ENCODE peak calls at places on chromosomes 2 and 18, in four cellular contexts. K is HEK293T, I is K562, L is HepG2. R is an unnamed sample.

GRCh38 chr2:30666307-30666874 is 140.9 kb downstream of the CAPN13 start:
- DNase-seq in K (no peak), I (peak; percentile 47), L (peak; percentile 70), R (no peak)

GRCh38 chr18:45167109-45167551 is 448.1 kb upstream of the SLC14A2 start:
- DNase-seq in K (no peak), I (no peak), L (no peak), R (no peak)

GRCh38 chr2:208984376-208985100 is 439.3 kb upstream of the MAP2 start:
- DNase-seq in K (no peak), I (no peak), L (no peak), R (no peak)

GRCh38 chr18:6355789-6356589 is 58.7 kb downstream of the L3MBTL4 start:
- DNase-seq in K (no peak), I (no peak), L (no peak), R (no peak)

GRCh38 chr2:190963088-190963487 is 50.9 kb downstream of the STAT1 start:
- DNase-seq in K (no peak), I (no peak), L (no peak), R (no peak)

GRCh38 chr2:40213071-40213470 is 238.8 kb downstream of the SLC8A1 start:
- DNase-seq in K (peak; percentile 10), I (no peak), L (no peak), R (no peak)

GRCh38 chr2:102593516-102593915 is 25.8 kb upstream of the SLC9A2 start:
- DNase-seq in K (no peak), I (no peak), L (no peak), R (no peak)

GRCh38 chr2:156343096-156343939 is 10.8 kb upstream of the NR4A2 start:
- DNase-seq in K (no peak), I (peak; percentile 61), L (no peak), R (no peak)

GRCh38 chr2:146820672-146821071 is 1024.2 kb upstream of the ACVR2A start:
- DNase-seq in K (no peak), I (no peak), L (no peak), R (no peak)

GRCh38 chr2:22855761-22856184 is 529.2 kb upstream of the KLHL29 start:
- DNase-seq in K (no peak), I (no peak), L (no peak), R (no peak)

GRCh38 chr2:205086689-205087088 is 541.4 kb downstream of the PARD3B start:
- DNase-seq in K (no peak), I (no peak), L (no peak), R (no peak)

GRCh38 chr2:35220471-35220870 is 1135.1 kb upstream of the CRIM1 start:
- DNase-seq in K (no peak), I (no peak), L (no peak), R (no peak)

GRCh38 chr18:11872479-11873136 is 21.4 kb downstream of the CHMP1B start:
- DNase-seq in K (peak; percentile 31), I (peak; percentile 72), L (peak; percentile 71), R (no peak)

GRCh38 chr2:207531024-207531411 is 1.3 kb downstream of the CREB1 start:
- DNase-seq in K (no peak), I (no peak), L (no peak), R (no peak)

GRCh38 chr2:42009657-42010580 is 37.9 kb upstream of the PKDCC start:
- DNase-seq in K (no peak), I (no peak), L (no peak), R (no peak)

GRCh38 chr2:24423095-24423494 is 62.8 kb upstream of the ITSN2 start:
- DNase-seq in K (no peak), I (no peak), L (no peak), R (no peak)

GRCh38 chr18:58054041-58054733 is 10.2 kb downstream of the NEDD4L start:
- DNase-seq in K (no peak), I (peak; percentile 45), L (peak; percentile 76), R (no peak)

GRCh38 chr2:64938607-64939285 is 50.5 kb upstream of the SLC1A4 start:
- DNase-seq in K (no peak), I (no peak), L (no peak), R (no peak)

GRCh38 chr2:118371500-118371899 is 283.2 kb downstream of the INSIG2 start:
- DNase-seq in K (peak; percentile 43), I (peak; percentile 45), L (peak; percentile 42), R (peak; percentile 70)

GRCh38 chr2:2793925-2794324 is 462.9 kb upstream of the MYT1L start:
- DNase-seq in K (no peak), I (no peak), L (no peak), R (no peak)

GRCh38 chr2:154570501-154570900 is 128.0 kb upstream of the KCNJ3 start:
- DNase-seq in K (no peak), I (no peak), L (no peak), R (no peak)

GRCh38 chr18:55878224-55878623 is 290.2 kb upstream of the TCF4 start:
- DNase-seq in K (no peak), I (no peak), L (no peak), R (no peak)

DNA sequence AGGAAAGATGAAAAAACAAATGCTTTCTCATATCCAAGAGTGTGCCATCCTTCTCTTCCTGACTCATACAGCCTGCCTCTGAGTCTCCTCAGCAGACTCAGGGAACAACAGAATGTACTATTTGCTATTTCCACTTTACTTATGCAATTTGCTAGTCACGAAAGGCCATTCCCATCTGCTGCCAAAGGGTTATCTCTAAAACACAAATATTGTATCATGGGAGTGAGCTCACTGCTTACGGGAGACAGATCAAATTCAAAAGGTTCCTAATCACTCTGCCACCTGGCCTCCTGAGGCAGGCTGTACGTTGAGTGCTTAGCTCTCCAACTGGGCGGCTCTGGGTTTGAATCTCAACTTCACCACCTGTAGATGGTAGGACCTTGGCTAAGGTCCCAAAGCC is 92.0 kb downstream of the GAREM1 start:
- DNase-seq in K (no peak), I (no peak), L (peak; percentile 66), R (no peak)
- TF ChIP-seq ELF4 in K (no peak), I (no peak), L (no peak), R (no peak)

DNA sequence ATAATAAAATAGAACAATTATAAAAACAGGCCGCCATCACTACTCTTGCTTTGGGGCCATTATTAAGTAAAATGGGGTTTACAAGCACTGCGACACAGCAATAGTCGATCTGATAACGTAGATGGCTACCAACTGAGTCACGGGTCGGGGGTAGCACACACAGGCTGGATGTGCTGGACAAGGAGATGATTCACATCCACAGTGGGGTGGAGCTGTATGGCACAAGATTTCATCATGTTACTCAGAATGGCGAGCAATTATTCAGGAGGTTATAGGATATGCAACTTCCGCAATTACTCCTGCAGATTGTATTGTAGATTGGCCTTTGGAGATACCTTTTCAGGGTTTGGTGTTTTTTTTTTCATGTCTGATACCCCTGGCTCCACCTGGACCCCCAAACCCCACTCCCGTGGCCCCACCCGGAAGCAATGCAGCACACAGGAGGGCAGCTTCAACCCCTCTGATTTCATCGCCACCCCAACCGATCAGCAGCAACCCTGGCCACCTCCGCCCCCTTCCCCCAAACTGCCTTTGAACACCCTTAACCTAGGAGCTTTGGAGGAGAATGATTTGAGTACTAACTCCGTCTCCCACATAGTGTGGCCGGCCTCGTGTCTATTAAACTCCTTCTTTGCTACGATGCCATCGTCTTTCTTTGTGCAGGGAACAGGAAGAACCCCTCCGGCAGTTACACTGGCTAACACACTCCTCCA is 21.4 kb upstream of the MLPH start:
- DNase-seq in K (no peak), I (peak; percentile 39), L (no peak), R (no peak)
- TF ChIP-seq SP1 in K (no peak), I (no peak), L (no peak), R (no peak)

DNA sequence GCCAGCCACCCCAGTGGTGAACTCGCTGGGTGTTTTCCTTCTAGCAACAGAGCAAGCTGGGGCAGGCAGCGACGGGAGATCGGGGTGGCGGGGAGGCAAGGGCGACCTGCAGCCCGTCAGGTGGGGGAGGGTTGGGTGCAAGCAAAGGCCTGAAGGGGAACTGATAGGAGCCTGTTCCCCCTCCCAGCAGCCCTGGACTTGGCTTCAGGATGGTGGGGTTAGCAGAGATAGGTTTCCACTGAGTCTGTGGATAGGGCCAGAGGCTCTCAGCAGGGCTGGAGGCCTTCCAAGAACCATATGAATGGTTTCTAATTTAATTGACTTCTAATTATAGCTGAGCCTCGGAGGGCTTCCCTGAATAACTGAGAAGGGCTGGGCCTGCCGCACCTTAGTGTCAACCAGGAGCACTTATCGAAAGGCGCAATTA is 55.3 kb downstream of the EDAR start:
- DNase-seq in K (no peak), I (peak; percentile 79), L (no peak), R (no peak)
- TF ChIP-seq ELF4 in K (no peak), I (no peak), L (no peak), R (no peak)

GRCh38 chr2:60386436-60386835 is 167.0 kb downstream of the BCL11A start:
- DNase-seq in K (no peak), I (no peak), L (no peak), R (no peak)

GRCh38 chr2:60391250-60392013 is 162.0 kb downstream of the BCL11A start:
- DNase-seq in K (no peak), I (no peak), L (no peak), R (no peak)

GRCh38 chr2:60380411-60380810 is 173.0 kb downstream of the BCL11A start:
- DNase-seq in K (no peak), I (no peak), L (no peak), R (no peak)

GRCh38 chr2:60383421-60384117 is 169.9 kb downstream of the BCL11A start:
- DNase-seq in K (no peak), I (no peak), L (no peak), R (no peak)

DNA sequence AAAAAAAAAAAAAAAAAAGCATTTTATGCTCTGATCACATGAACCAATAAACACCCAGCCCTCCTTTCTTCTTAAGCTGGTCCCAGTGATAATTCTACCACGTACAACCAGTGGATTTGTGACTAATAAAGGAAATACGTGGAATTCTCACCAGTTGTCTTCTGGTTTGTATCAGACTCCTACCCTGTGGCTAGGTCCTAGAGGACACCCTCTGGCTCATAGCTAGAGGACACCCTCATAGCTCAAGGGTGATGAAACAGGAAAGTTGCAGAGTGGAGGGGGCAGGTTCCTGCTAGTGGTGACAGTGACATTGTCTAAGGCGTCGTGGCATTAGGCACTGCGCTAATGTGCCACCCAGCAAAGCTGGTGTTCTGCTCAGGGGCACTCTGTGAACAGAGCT is 167.8 kb downstream of the BCL11A start:
- DNase-seq in K (no peak), I (no peak), L (no peak), R (no peak)
- TF ChIP-seq SP1 in K (no peak), I (no peak), L (no peak), R (no peak)

GRCh38 chr2:219576505-219577388 is 4.6 kb downstream of the INHA start:
- DNase-seq in K (peak; percentile 40), I (peak; percentile 35), L (peak; percentile 100), R (peak; percentile 65)
- TF ChIP-seq ELF4 in K (no peak), I (no peak), L (no peak), R (no peak)

GRCh38 chr2:143686585-143687164 is 557.5 kb downstream of the ARHGAP15 start:
- DNase-seq in K (peak; percentile 39), I (peak; percentile 59), L (peak; percentile 35), R (no peak)
- TF ChIP-seq SP1 in K (no peak), I (no peak), L (no peak), R (no peak)